ENCODE peak calls at places on chromosomes 7 and 10, in four cellular contexts. D, F, T and Y are unnamed samples.

GRCh38 chr10:4254101-4254994 is 469.3 kb upstream of the KLF6 start:
- DNase-seq in F (no peak), T (no peak), D (no peak), Y (no peak)

GRCh38 chr7:77651544-77652162 is 44.6 kb upstream of the RSBN1L start:
- DNase-seq in F (no peak), D (no peak), T (no peak), Y (peak; percentile 51)

GRCh38 chr10:36608866-36609265 is 516.5 kb upstream of the ANKRD30A start:
- DNase-seq in D (no peak), F (no peak), T (no peak), Y (no peak)

GRCh38 chr7:102991540-102992214 is 78.9 kb downstream of the LRRC17 start:
- DNase-seq in T (no peak), D (no peak), F (peak; percentile 45), Y (peak; percentile 73)

GRCh38 chr7:22445140-22445722 is 54.8 kb downstream of the STEAP1B start:
- DNase-seq in F (peak; percentile 58), D (peak; percentile 70), T (no peak), Y (peak; percentile 34)

GRCh38 chr7:68485253-68485914 is 1112.9 kb upstream of the AUTS2 start:
- DNase-seq in F (no peak), D (no peak), T (no peak), Y (no peak)

GRCh38 chr10:7314068-7314646 is 96.7 kb downstream of the SFMBT2 start:
- DNase-seq in F (no peak), D (no peak), T (no peak), Y (no peak)

GRCh38 chr7:117479480-117480224 is at the start of gene CFTR:
- DNase-seq in T (no peak), D (no peak), F (peak; percentile 71), Y (peak; percentile 57)

GRCh38 chr7:114481995-114482394 is 67.4 kb downstream of the FOXP2 start:
- DNase-seq in F (no peak), T (no peak), D (no peak), Y (peak; percentile 1)

GRCh38 chr7:26187380-26188290 is 12.9 kb downstream of the HNRNPA2B1 start:
- DNase-seq in T (no peak), F (no peak), D (no peak), Y (no peak)

GRCh38 chr10:118840071-118840775 is 85.5 kb upstream of the CACUL1 start:
- DNase-seq in D (no peak), F (no peak), T (no peak), Y (peak; percentile 9)

GRCh38 chr10:11018426-11018818 is 750 bp downstream of the CELF2 start:
- DNase-seq in F (no peak), T (no peak), D (peak; percentile 71), Y (no peak)

GRCh38 chr7:98107313-98107691 is 640 bp downstream of the LMTK2 start:
- DNase-seq in D (no peak), T (no peak), F (no peak), Y (no peak)

GRCh38 chr7:72405871-72406270 is 6.3 kb downstream of the CALN1 start:
- DNase-seq in F (no peak), T (no peak), D (no peak), Y (no peak)

GRCh38 chr10:15140640-15141039 is 27.9 kb downstream of the NMT2 start:
- DNase-seq in D (no peak), F (no peak), T (no peak), Y (no peak)

GRCh38 chr10:101287922-101288638 is 58.8 kb upstream of the LBX1 start:
- DNase-seq in F (no peak), D (no peak), T (no peak), Y (no peak)

GRCh38 chr7:22591271-22591670 is 91.3 kb upstream of the STEAP1B start:
- DNase-seq in T (no peak), F (no peak), D (no peak), Y (no peak)

GRCh38 chr10:121709674-121710073 is 111.4 kb upstream of the FGFR2 start:
- DNase-seq in D (no peak), F (no peak), T (no peak), Y (no peak)

GRCh38 chr10:19629559-19629958 is 186.7 kb upstream of the PLXDC2 start:
- DNase-seq in T (no peak), F (peak; percentile 5), D (peak; percentile 91), Y (no peak)

GRCh38 chr10:61899997-61900828 is 1.3 kb upstream of the ARID5B start:
- DNase-seq in T (no peak), F (peak; percentile 17), D (peak; percentile 79), Y (peak; percentile 62)

DNA sequence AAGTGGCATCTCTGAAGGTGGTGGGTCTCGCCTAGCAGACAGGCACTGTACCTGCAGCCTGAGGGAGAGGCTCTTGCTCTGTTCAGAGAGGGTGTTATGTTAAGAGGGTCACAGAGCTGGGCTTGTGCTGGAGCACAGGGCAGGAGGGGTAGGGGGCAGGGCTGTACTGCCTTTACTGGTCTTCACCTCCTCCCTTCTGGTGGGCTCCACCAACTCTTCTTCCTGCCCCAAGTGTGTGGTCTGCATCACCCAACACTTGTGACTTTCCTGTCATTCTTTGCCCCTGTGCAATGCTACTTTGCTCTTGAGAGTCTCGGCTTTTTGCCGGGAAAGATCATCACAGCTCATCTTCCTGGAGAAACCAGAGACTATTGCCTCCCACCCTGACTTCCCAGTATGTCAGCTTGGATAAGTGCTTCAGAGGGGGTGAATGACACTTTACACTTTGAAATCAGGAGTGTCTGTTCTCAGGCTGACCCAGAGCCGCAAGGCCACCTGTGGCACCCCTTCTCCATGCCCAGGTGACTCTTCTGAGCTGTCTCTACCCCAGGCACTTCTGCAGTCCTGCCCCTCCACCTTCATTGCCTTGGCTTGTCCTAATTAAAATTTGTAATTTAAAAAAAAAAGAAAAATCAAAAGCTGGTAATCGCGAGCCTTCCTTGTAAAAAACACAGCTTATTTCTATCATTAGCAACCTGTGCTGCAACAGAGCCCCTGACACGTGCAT is 38.4 kb upstream of the IKZF1 start:
- DNase-seq in D (no peak), T (no peak), F (no peak), Y (no peak)
- H3K4me1 ChIP-seq in D (no peaks in the 10 kb centered on the region), T (no peaks in the 10 kb centered on the region), F (no peaks in the 10 kb centered on the region), Y (no peaks in the 10 kb centered on the region)

GRCh38 chr10:131911451-131911850 is 10.6 kb downstream of the PPP2R2D start:
- DNase-seq in F (no peak), D (peak; percentile 6), T (no peak), Y (no peak)

GRCh38 chr10:131909014-131909808 is 8.4 kb downstream of the PPP2R2D start:
- DNase-seq in D (peak; percentile 23), F (no peak), T (no peak), Y (no peak)

GRCh38 chr10:131910663-131911314 is 10.0 kb downstream of the PPP2R2D start:
- DNase-seq in F (no peak), T (no peak), D (peak; percentile 42), Y (no peak)

GRCh38 chr10:131908151-131908550 is 7.3 kb downstream of the PPP2R2D start:
- DNase-seq in F (no peak), T (no peak), D (no peak), Y (no peak)

DNA sequence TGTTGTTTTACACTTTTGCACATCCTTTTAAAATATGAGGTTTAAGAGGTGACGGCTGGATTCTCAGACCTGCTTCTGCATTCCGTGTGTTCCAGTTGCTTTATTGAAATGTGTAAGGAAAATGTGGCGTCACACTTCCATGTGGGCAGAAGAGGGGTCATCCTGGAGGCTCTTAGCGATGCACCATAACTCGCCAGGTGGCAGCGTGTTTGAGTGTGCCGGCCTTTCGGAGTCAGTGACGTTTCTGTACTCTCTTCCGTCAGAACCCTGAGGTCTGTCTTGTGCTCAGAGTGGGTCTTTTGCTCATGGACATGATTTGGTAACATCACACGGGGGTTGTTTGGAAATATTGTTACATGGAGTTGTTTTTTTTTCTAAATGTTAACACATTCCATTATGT is 9.1 kb downstream of the PPP2R2D start:
- DNase-seq in D (peak; percentile 17), F (no peak), T (no peak), Y (no peak)
- H3K4me1 ChIP-seq in D (peaks cover 3% of the 10 kb centered on the region), F (peaks cover 22% of the 10 kb centered on the region), T (no peaks in the 10 kb centered on the region), Y (no peaks in the 10 kb centered on the region)

GRCh38 chr10:71659739-71660136 is 59.8 kb downstream of the C10orf105 start:
- DNase-seq in T (no peak), D (no peak), F (no peak), Y (no peak)
- H3K4me1 ChIP-seq in T (peaks cover 29% of the 10 kb centered on the region), D (no peaks in the 10 kb centered on the region), F (no peaks in the 10 kb centered on the region), Y (peaks cover 10% of the 10 kb centered on the region)

GRCh38 chr7:42930889-42931288 is 1.1 kb downstream of the PSMA2 start:
- DNase-seq in T (no peak), D (no peak), F (no peak), Y (peak; percentile 47)

GRCh38 chr7:42931834-42932651 is at the start of the genes MRPL32 and PSMA2:
- DNase-seq in D (peak; percentile 97), F (peak; percentile 95), T (peak; percentile 98), Y (peak; percentile 99)

GRCh38 chr7:42931447-42931833 is 534 bp downstream of the PSMA2 start:
- DNase-seq in D (no peak), F (no peak), T (no peak), Y (no peak)

GRCh38 chr7:42935861-42936260 is 3.7 kb downstream of the MRPL32 start:
- DNase-seq in T (no peak), F (no peak), D (no peak), Y (no peak)

DNA sequence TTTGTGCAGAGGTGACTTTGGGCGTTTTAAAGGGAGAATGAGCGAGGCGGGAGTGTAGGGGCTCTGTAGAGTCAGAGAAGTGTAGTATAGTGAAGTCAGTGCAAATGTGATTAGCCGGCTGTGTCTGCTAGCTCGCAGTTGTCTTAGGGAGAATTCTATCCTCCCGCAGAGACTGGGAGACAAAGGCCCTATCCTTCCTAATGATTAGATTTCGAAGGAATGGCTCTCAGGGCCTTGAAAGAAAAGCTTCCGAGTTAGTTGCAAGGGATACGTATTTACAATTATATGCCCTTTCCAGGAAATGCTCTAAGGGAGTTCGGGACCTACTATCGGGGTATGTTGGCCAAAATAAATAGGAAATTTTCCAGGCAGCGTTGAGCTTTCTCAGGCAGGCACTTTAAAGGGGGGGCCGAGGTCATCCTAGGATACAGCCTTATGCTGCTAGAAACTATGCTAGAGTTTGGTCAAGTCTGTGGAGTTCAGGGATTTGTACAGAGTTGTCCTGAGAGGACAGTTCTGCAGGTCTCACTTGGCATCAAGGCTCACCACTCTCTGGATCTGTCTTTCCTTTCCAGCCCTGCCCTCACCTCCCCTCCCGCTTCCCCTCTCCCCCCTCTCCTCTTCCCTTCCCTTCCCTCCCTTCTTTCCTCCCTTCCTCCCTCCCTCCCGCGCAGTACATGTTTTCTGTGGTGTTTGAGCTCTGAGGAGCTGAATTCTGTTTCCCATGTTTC is 850 bp downstream of the MRPL32 start:
- DNase-seq in F (peak; percentile 23), T (no peak), D (no peak), Y (no peak)
- H3K4me1 ChIP-seq in F (peaks cover 24% of the 10 kb centered on the region), T (no peaks in the 10 kb centered on the region), D (peaks cover 30% of the 10 kb centered on the region), Y (peaks cover 21% of the 10 kb centered on the region)

DNA sequence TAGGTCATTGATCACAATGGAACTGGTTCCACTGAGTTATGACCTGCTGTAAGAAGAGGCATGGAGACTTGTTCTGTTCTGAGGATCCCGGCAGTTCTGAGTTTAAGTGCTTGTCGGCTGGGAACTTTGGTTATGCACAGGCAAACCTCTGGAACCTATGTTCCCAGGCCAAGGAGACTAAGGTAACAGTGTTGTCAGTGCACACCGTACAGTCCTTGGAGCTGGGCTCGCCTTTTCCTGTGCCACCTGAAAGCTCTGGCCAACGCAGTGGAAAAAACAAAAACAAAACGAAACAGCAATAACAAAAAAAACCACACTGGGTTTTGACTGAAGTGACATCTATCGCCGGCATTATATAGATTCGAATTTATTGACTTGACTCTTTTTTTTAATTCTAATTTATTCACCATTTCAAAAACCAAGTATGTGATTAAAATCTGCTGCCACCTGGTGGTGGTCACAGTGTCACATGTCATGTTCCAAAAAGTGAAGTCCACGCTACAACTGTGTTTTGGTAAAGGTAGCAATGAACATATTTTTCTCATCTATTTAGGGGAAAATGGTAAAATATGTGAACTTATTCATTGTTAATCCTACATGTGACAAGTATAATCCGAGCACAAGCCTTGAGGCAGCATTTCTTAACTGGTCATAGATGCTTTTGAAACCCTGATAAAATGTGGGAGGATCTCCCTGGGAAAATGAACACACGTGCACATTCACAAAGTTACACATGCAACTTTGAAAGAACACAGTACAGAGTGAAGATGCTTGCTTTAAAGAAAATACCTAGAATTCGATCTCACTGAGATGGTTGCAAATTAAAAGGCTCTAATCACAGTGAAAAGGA is 113.8 kb upstream of the PPP2R2D start:
- DNase-seq in T (peak; percentile 11), F (no peak), D (peak; percentile 23), Y (peak; percentile 28)
- H3K4me1 ChIP-seq in T (peaks cover 4% of the 10 kb centered on the region), F (no peaks in the 10 kb centered on the region), D (no peaks in the 10 kb centered on the region), Y (no peaks in the 10 kb centered on the region)